ENCODE peak calls at places on chromosomes 7 and 10, in eight cellular contexts. S, Y, M, U, E, R, K and J are unnamed samples.

GRCh38 chr7:101924171-101924570 is 106.7 kb downstream of the CUX1 start:
- DNase-seq in R (no peak), Y (no peak), M (no peak), K (no peak), S (peak; percentile 80), E (no peak), U (no peak), J (no peak)

GRCh38 chr7:77182261-77182660 is 17.4 kb downstream of the FGL2 start:
- DNase-seq in M (no peak), Y (no peak), E (no peak), K (no peak), S (no peak), R (no peak), U (no peak), J (no peak)

GRCh38 chr7:125926621-125927020 is 997.0 kb upstream of the POT1 start:
- DNase-seq in M (no peak), U (no peak), S (no peak), E (no peak), K (no peak), R (no peak), Y (no peak), J (no peak)

GRCh38 chr10:22029450-22030236 is 26.1 kb upstream of the DNAJC1 start:
- DNase-seq in K (no peak), S (no peak), Y (no peak), E (no peak), U (no peak), R (no peak), M (peak; percentile 12), J (no peak)

GRCh38 chr10:132270721-132271457 is 36.9 kb downstream of the STK32C start:
- DNase-seq in S (no peak), U (no peak), K (no peak), M (no peak), R (no peak), E (no peak), Y (no peak), J (no peak)

GRCh38 chr7:137453356-137453755 is 109.8 kb upstream of the PTN start:
- DNase-seq in U (no peak), Y (no peak), E (peak; percentile 24), S (no peak), R (no peak), M (no peak), K (peak; percentile 21), J (peak; percentile 63)

GRCh38 chr10:34801066-34801738 is 13.9 kb downstream of the PARD3 start:
- DNase-seq in Y (no peak), R (no peak), K (no peak), S (no peak), U (no peak), E (no peak), M (no peak), J (no peak)

GRCh38 chr10:120436431-120437142 is 20.4 kb upstream of the PLPP4 start:
- DNase-seq in M (no peak), S (no peak), R (no peak), Y (no peak), E (no peak), K (no peak), U (no peak), J (no peak)